ENCODE peak calls at places on chromosomes 12 and 14, in five cellular contexts. One of them, this sample, is unnamed.

GRCh38 chr12:106049105-106049504 is 89.6 kb downstream of the NUAK1 start:
- DNase-seq in neural crest cell: no peak
- DNase-seq in endothelial cell: no peak
- DNase-seq in GM13976: no peak
- DNase-seq in gastrocnemius medialis: no peak
- DNase-seq in this sample: no peak

GRCh38 chr12:93135286-93136239 is 206.5 kb upstream of the EEA1 start:
- DNase-seq in neural crest cell: no peak
- DNase-seq in gastrocnemius medialis: no peak
- DNase-seq in GM13976: no peak
- DNase-seq in endothelial cell: no peak
- DNase-seq in this sample: no peak

GRCh38 chr14:52029881-52030280 is 39.0 kb downstream of the NID2 start:
- DNase-seq in endothelial cell: no peak
- DNase-seq in GM13976: no peak
- DNase-seq in gastrocnemius medialis: no peak
- DNase-seq in neural crest cell: no peak
- DNase-seq in this sample: no peak

GRCh38 chr12:132178801-132179401 is 34.6 kb downstream of the NOC4L start:
- DNase-seq in GM13976: no peak
- DNase-seq in gastrocnemius medialis: no peak
- DNase-seq in endothelial cell: no peak
- DNase-seq in neural crest cell: no peak
- DNase-seq in this sample: no peak

GRCh38 chr12:57694459-57695019 is 607 bp downstream of the OS9 start:
- DNase-seq in endothelial cell: peak
- DNase-seq in neural crest cell: no peak
- DNase-seq in gastrocnemius medialis: no peak
- DNase-seq in GM13976: no peak
- DNase-seq in this sample: no peak

GRCh38 chr12:124786065-124786964 is 77.3 kb downstream of the SCARB1 start:
- DNase-seq in GM13976: no peak
- DNase-seq in gastrocnemius medialis: peak
- DNase-seq in neural crest cell: peak
- DNase-seq in endothelial cell: peak
- DNase-seq in this sample: no peak

GRCh38 chr12:131499160-131499863 is 211.6 kb upstream of the SFSWAP start:
- DNase-seq in neural crest cell: no peak
- DNase-seq in endothelial cell: no peak
- DNase-seq in GM13976: no peak
- DNase-seq in gastrocnemius medialis: peak
- DNase-seq in this sample: no peak

GRCh38 chr12:47894068-47894467 is 10.7 kb downstream of the VDR start:
- DNase-seq in GM13976: no peak
- DNase-seq in neural crest cell: no peak
- DNase-seq in endothelial cell: no peak
- DNase-seq in gastrocnemius medialis: no peak
- DNase-seq in this sample: no peak

GRCh38 chr12:1947081-1947480 is 28.6 kb upstream of the CACNA2D4 start:
- DNase-seq in endothelial cell: no peak
- DNase-seq in neural crest cell: no peak
- DNase-seq in GM13976: no peak
- DNase-seq in gastrocnemius medialis: no peak
- DNase-seq in this sample: no peak

GRCh38 chr14:103103461-103104388 is 9.2 kb downstream of the EXOC3L4 start:
- DNase-seq in GM13976: no peak
- DNase-seq in endothelial cell: no peak
- DNase-seq in neural crest cell: no peak
- DNase-seq in gastrocnemius medialis: no peak
- DNase-seq in this sample: no peak

GRCh38 chr12:124509300-124509675 is 58.1 kb downstream of the NCOR2 start:
- DNase-seq in endothelial cell: no peak
- DNase-seq in GM13976: no peak
- DNase-seq in neural crest cell: no peak
- DNase-seq in gastrocnemius medialis: no peak
- DNase-seq in this sample: no peak

GRCh38 chr12:104374071-104374470 is 70.5 kb downstream of the EID3 start:
- DNase-seq in gastrocnemius medialis: no peak
- DNase-seq in endothelial cell: no peak
- DNase-seq in GM13976: no peak
- DNase-seq in neural crest cell: no peak
- DNase-seq in this sample: no peak

GRCh38 chr12:108701779-108702435 is 29.4 kb downstream of the CORO1C start:
- DNase-seq in neural crest cell: no peak
- DNase-seq in endothelial cell: no peak
- DNase-seq in gastrocnemius medialis: no peak
- DNase-seq in GM13976: no peak
- DNase-seq in this sample: no peak

GRCh38 chr12:132502149-132502881 is 12.4 kb downstream of the FBRSL1 start:
- DNase-seq in GM13976: no peak
- DNase-seq in gastrocnemius medialis: no peak
- DNase-seq in endothelial cell: no peak
- DNase-seq in neural crest cell: no peak
- DNase-seq in this sample: no peak

GRCh38 chr12:95802482-95803264 is 12.1 kb upstream of the NTN4 start:
- DNase-seq in gastrocnemius medialis: no peak
- DNase-seq in GM13976: no peak
- DNase-seq in endothelial cell: no peak
- DNase-seq in neural crest cell: no peak
- DNase-seq in this sample: no peak

GRCh38 chr12:93134175-93134574 is 205.1 kb upstream of the EEA1 start:
- DNase-seq in neural crest cell: no peak
- DNase-seq in gastrocnemius medialis: no peak
- DNase-seq in GM13976: no peak
- DNase-seq in endothelial cell: no peak
- DNase-seq in this sample: no peak

GRCh38 chr14:104320611-104321086 is 182.3 kb downstream of the KIF26A start:
- DNase-seq in neural crest cell: no peak
- DNase-seq in GM13976: no peak
- DNase-seq in endothelial cell: peak
- DNase-seq in gastrocnemius medialis: no peak
- DNase-seq in this sample: peak

GRCh38 chr12:113235976-113236375 is 14.7 kb downstream of the TPCN1 start:
- DNase-seq in neural crest cell: no peak
- DNase-seq in endothelial cell: no peak
- DNase-seq in GM13976: no peak
- DNase-seq in gastrocnemius medialis: peak
- DNase-seq in this sample: no peak

GRCh38 chr12:74021937-74022336 is 515.7 kb upstream of the ATXN7L3B start:
- DNase-seq in gastrocnemius medialis: no peak
- DNase-seq in endothelial cell: peak
- DNase-seq in neural crest cell: peak
- DNase-seq in GM13976: peak
- DNase-seq in this sample: peak

GRCh38 chr14:76056128-76056527 is 70.6 kb downstream of the IFT43 start:
- DNase-seq in gastrocnemius medialis: no peak
- DNase-seq in neural crest cell: no peak
- DNase-seq in endothelial cell: no peak
- DNase-seq in GM13976: no peak
- DNase-seq in this sample: no peak

GRCh38 chr12:25307818-25308217 is 57.1 kb upstream of the KRAS start:
- DNase-seq in gastrocnemius medialis: no peak
- DNase-seq in GM13976: no peak
- DNase-seq in endothelial cell: no peak
- DNase-seq in neural crest cell: no peak
- DNase-seq in this sample: no peak

GRCh38 chr12:108918206-108918605 is 38.3 kb downstream of the DAO start:
- DNase-seq in endothelial cell: no peak
- DNase-seq in gastrocnemius medialis: no peak
- DNase-seq in neural crest cell: no peak
- DNase-seq in GM13976: no peak
- DNase-seq in this sample: no peak

GRCh38 chr12:32515137-32515860 is 115.9 kb downstream of the FGD4 start:
- DNase-seq in endothelial cell: no peak
- DNase-seq in gastrocnemius medialis: no peak
- DNase-seq in GM13976: no peak
- DNase-seq in neural crest cell: no peak
- DNase-seq in this sample: no peak

GRCh38 chr14:60655114-60655897 is 6.0 kb upstream of the SIX1 start:
- DNase-seq in gastrocnemius medialis: no peak
- DNase-seq in endothelial cell: no peak
- DNase-seq in neural crest cell: no peak
- DNase-seq in GM13976: no peak
- DNase-seq in this sample: no peak

DNA sequence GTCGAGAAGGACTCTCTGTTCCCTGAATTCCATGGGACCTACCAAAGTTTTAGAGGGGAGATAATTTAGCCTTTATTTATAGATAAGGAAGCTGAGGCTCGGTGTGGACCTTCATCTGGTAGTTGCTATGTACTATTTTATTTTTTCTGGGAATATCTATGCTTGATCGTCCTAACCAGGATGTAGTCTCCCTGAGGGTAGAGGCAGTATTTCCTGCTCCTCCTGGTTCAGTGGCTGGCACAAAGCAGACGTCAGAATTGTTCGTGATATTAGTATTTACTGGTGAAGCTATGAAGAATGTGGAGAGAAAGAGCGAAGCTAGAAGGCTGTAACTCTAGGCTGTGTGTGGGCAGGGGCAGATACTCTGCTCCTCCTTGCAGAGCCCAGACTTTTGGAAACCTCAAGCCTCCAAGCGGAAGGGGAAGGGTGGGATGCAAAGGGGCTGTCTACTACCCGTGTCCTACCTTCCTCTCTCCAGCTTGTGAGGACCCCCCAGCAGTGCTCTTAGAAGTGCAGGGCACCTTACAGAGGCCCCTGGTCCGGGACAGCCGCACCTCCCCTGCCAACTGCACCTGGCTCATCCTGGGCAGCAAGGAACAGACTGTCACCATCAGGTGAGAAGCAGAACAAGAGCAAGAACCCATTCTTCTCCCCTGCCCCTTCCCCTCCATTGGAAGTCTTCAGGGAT is 1.4 kb downstream of the LRP10 start:
- DNase-seq in endothelial cell: no peak
- DNase-seq in neural crest cell: no peak
- DNase-seq in gastrocnemius medialis: no peak
- DNase-seq in GM13976: no peak
- DNase-seq in this sample: no peak
- TF ChIP-seq CTCF in endothelial cell: no peak
- TF ChIP-seq CTCF in neural crest cell: peak
- TF ChIP-seq CTCF in gastrocnemius medialis: peak
- TF ChIP-seq CTCF in GM13976: no peak
- TF ChIP-seq CTCF in this sample: peak

DNA sequence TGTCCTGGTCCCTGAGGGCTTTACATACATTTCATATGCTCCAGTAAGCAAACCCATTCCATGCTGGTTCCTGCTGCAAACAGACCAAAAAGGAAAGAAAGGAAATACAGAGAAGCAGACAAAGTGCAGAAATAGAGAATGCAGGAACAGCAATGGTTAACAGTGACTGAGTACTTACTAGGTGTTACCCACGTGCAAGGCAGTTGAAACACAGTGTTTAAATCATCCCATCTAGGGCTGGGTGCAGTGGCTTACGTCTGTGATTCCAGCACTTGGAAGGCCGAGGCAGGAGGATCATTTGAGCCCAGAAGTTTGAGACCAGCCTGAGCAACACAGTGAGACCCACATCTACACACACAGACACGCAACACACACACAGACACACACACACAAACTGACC is 21.2 kb upstream of the NINJ2 start:
- DNase-seq in GM13976: no peak
- DNase-seq in endothelial cell: no peak
- DNase-seq in gastrocnemius medialis: no peak
- DNase-seq in neural crest cell: no peak
- DNase-seq in this sample: no peak
- TF ChIP-seq CTCF in GM13976: no peak
- TF ChIP-seq CTCF in endothelial cell: no peak
- TF ChIP-seq CTCF in gastrocnemius medialis: no peak
- TF ChIP-seq CTCF in neural crest cell: no peak
- TF ChIP-seq CTCF in this sample: no peak

DNA sequence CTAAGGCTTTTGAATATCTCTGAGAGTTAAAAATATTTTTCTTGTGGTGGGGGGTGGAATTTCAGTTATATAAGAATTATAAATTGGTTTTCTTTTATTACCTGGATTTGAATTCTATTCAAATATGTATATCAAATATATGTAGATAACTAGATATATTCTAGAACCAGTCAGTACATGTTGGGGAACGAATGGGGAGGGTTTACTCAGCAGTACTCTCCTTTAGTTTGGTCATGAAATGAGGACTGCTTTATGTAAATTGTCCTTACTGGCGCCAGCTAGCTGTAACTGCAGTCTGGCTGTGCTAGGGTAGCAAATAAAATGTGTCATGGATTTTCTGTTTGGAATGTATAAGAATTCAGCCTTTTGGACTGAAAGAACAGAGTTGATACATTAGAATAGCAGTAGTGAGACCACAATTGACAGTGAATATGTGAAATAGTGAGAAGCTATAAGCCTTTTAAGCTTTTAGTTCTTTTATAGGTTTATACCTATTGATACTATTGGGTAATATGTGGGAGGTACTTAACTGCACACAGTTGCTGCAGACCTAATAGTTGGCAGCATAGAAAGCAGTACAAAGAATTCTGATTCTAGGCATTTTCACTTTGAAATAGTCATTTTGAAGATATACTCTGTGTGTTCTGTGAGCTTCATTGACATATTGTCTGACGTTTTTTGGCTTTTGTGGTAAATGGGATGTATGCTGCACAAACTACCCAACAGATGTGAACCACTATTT is 29.0 kb downstream of the ATF7IP start:
- DNase-seq in gastrocnemius medialis: peak
- DNase-seq in neural crest cell: peak
- DNase-seq in endothelial cell: peak
- DNase-seq in GM13976: no peak
- DNase-seq in this sample: no peak
- TF ChIP-seq CTCF in gastrocnemius medialis: peak
- TF ChIP-seq CTCF in neural crest cell: peak
- TF ChIP-seq CTCF in endothelial cell: no peak
- TF ChIP-seq CTCF in GM13976: no peak
- TF ChIP-seq CTCF in this sample: peak

DNA sequence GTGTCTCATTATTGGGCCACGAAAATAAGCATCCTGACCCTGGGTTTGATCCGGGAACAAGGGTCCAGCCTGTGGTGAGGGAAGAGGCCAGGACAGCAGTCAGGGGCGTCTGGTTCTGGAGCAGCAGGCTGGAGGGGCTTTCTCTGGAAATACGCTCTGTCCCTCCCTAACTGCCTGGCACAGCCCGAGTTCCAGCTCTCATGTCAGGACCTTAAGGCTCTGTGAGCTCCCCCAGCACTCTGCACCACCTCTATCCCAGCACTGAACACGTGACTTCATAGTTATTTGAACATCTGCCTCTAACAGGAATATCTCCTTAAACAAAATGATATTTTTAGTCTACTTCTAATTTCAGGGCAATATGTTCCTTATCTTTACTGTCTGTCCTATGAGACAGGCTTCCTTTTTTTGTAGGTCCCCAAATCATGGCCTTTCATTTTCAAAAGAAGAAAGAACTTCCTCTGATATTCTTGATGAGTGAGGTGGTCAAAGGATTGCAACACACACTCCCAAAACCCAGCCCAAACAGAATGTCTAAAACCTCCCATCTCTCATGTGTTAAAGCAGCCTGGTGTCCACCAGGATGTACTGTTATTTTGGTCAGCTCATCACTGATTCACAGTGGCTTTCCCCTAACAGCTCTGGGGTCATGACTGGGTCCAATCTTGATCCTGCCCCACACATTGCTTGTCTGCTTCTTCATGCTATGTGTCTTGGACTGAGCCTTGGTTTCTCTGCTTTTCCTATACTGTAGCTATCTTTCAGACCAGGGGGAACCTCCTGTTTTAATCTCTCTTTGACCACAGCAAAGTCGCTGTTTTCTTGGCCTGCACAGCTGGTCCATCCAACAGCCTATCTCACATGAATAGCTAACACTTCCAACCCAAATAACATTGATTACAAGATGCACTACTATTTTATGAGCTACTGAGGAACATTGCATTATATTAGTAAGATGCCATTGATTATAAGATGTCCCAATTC is 9.8 kb downstream of the AQP6 start:
- DNase-seq in endothelial cell: no peak
- DNase-seq in neural crest cell: no peak
- DNase-seq in GM13976: no peak
- DNase-seq in gastrocnemius medialis: no peak
- DNase-seq in this sample: no peak
- TF ChIP-seq CTCF in endothelial cell: no peak
- TF ChIP-seq CTCF in neural crest cell: no peak
- TF ChIP-seq CTCF in GM13976: no peak
- TF ChIP-seq CTCF in gastrocnemius medialis: no peak
- TF ChIP-seq CTCF in this sample: no peak